ENCODE peak calls at places on chromosome 7, in nine cellular contexts. M, U, J, L, R, K, G, I and F are unnamed samples.

GRCh38 chr7:28096713-28097112 is 83.9 kb downstream of the JAZF1 start:
- DNase-seq in L (peak; percentile 71), J (peak; percentile 44), I (peak; percentile 41), K (no peak), R (peak; percentile 20), G (no peak), U (peak; percentile 65), M (no peak), F (no peak)

GRCh38 chr7:157978766-157979165 is 608.9 kb downstream of the PTPRN2 start:
- DNase-seq in U (no peak), R (no peak), J (no peak), I (no peak), L (no peak), M (no peak), K (no peak), G (no peak), F (no peak)

GRCh38 chr7:150983893-150984368 is 5.8 kb upstream of the KCNH2 start:
- DNase-seq in M (peak; percentile 37), K (no peak), J (no peak), I (no peak), L (peak; percentile 65), U (no peak), G (no peak), R (peak; percentile 32), F (no peak)

GRCh38 chr7:142508251-142508650 is 241.0 kb upstream of the PRSS1 start:
- DNase-seq in I (no peak), J (no peak), M (no peak), U (no peak), L (peak; percentile 93), G (no peak), R (no peak), K (no peak), F (no peak)

GRCh38 chr7:40874756-40875155 is 740.0 kb downstream of the SUGCT start:
- DNase-seq in I (no peak), G (no peak), M (no peak), K (no peak), L (no peak), R (no peak), U (no peak), J (no peak), F (no peak)

GRCh38 chr7:12553421-12553820 is 17.1 kb upstream of the SCIN start:
- DNase-seq in I (no peak), L (no peak), K (no peak), J (peak; percentile 77), G (no peak), U (no peak), R (no peak), M (no peak), F (no peak)

GRCh38 chr7:34260282-34260681 is 354.9 kb downstream of the BMPER start:
- DNase-seq in K (no peak), U (peak; percentile 79), I (no peak), J (peak; percentile 78), M (no peak), L (peak; percentile 72), R (no peak), G (peak; percentile 37), F (no peak)

GRCh38 chr7:121278120-121279021 is 50.4 kb upstream of the WNT16 start:
- DNase-seq in G (peak; percentile 16), L (peak; percentile 57), J (peak; percentile 17), I (no peak), M (no peak), R (no peak), K (no peak), U (no peak), F (no peak)

GRCh38 chr7:5526190-5527037 is 102.8 kb upstream of the TNRC18 start:
- DNase-seq in J (peak; percentile 62), K (peak; percentile 79), M (peak; percentile 81), G (no peak), U (no peak), I (no peak), R (peak; percentile 45), L (peak; percentile 33), F (no peak)

GRCh38 chr7:155229548-155230168 is 68.0 kb upstream of the INSIG1 start:
- DNase-seq in J (no peak), K (no peak), L (no peak), R (no peak), M (no peak), U (no peak), G (no peak), I (no peak), F (no peak)

GRCh38 chr7:108076141-108076540 is 54.0 kb downstream of the LAMB4 start:
- DNase-seq in G (no peak), I (no peak), J (no peak), K (no peak), L (no peak), M (no peak), U (no peak), R (no peak), F (no peak)

GRCh38 chr7:101243786-101244384 is 996 bp downstream of the FIS1 start:
- DNase-seq in J (peak; percentile 30), R (no peak), U (no peak), I (no peak), K (no peak), G (no peak), M (no peak), L (no peak), F (no peak)